ENCODE peak calls at places on chromosomes 4 and X, in five cellular contexts. Q, N, Z, G and M are unnamed samples. For H3K4me1 and H3K27me3, the result is how much of the 10 kb centered on the place peaks cover.

GRCh38 chr4:150010525-150011126 is 67.6 kb upstream of the DCLK2 start:
- DNase-seq in Q (no peak), N (no peak), Z (peak), G (peak), M (peak)

GRCh38 chr4:14410469-14410868 is 591.8 kb upstream of the CPEB2 start:
- DNase-seq in Q (no peak), N (no peak), Z (peak), G (no peak), M (no peak)

GRCh38 chr4:38759077-38759789 is 23.6 kb downstream of the TLR10 start:
- DNase-seq in Q (no peak), N (peak), Z (no peak), G (peak), M (peak)

GRCh38 chrX:4830880-4831557 is 1117.6 kb upstream of the PRKX start:
- DNase-seq in Q (no peak), N (no peak), Z (no peak), G (no peak), M (no peak)

GRCh38 chrX:72243472-72243871 is 4.6 kb upstream of the ERCC6L start:
- DNase-seq in Q (no peak), N (no peak), Z (no peak), G (peak), M (no peak)

GRCh38 chrX:138349351-138349750 is 362.2 kb downstream of the FGF13 start:
- DNase-seq in Q (no peak), N (no peak), Z (no peak), G (no peak), M (no peak)

GRCh38 chr4:3639613-3640586 is 107.7 kb upstream of the LRPAP1 start:
- DNase-seq in Q (no peak), N (no peak), Z (no peak), G (no peak), M (no peak)

GRCh38 chr4:184357783-184358182 is 116.6 kb downstream of the IRF2 start:
- DNase-seq in Q (no peak), N (no peak), Z (no peak), G (no peak), M (no peak)

GRCh38 chrX:40864972-40865371 is 129.6 kb upstream of the MED14 start:
- DNase-seq in Q (no peak), N (no peak), Z (no peak), G (peak), M (no peak)

GRCh38 chr4:59762344-59762743 is 1437.8 kb upstream of the ADGRL3 start:
- DNase-seq in Q (no peak), N (no peak), Z (no peak), G (no peak), M (no peak)

GRCh38 chrX:110004970-110005369 is 2.1 kb downstream of the TMEM164 start:
- DNase-seq in Q (no peak), N (no peak), Z (no peak), G (no peak), M (no peak)

GRCh38 chrX:78517124-78517523 is 142.0 kb downstream of the RTL3 start:
- DNase-seq in Q (no peak), N (no peak), Z (no peak), G (no peak), M (no peak)

GRCh38 chr4:153290134-153290533 is 54.4 kb upstream of the MND1 start:
- DNase-seq in Q (no peak), N (no peak), Z (no peak), G (no peak), M (no peak)
- H3K4me1 ChIP-seq in Q (under half), N (under half), Z (under half), G (under half), M (under half)

DNA sequence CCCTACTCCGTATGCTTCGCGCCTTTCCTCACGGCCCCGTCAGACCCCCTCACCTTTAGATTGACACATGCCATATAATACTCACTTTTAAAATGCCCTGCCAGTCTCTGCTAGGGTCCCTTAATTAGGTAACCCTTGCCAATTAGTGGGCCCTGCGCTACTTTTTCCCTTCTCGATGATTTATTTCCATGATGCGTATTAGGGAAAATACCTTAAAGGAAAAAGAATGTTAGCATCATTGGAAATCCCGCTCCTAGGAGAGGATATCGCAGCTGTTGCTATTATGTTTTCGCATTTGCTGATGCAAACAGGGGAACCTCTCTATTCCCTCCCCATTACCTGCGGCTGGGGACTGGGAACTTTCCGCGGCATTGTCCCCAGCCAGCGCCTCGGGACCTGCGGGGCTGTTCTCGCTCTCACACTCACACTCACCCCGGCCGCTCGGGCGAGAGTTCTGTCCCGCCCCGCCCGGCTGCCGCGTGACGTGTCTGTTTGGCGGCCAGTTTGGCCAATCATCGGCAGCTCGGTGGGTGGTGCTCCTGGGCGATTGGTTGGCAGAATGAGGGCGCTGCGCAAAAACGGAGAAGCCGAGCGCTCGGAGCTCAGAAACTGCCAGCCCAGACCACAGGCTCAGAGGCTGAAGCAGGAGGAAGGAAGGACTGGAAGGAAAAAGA is at the start of gene PCDH10:
- DNase-seq in Q (peak), N (peak), Z (no peak), G (peak), M (peak)
- H3K27me3 ChIP-seq in Q (half or more), N (under half), Z (under half), G (under half), M (under half)

GRCh38 chr4:104063341-104063740 is 343.6 kb upstream of the TACR3 start:
- DNase-seq in Q (no peak), N (no peak), Z (no peak), G (no peak), M (no peak)
- H3K4me3 ChIP-seq in Q (no peak), N (no peak), Z (no peak), G (no peak), M (no peak)

DNA sequence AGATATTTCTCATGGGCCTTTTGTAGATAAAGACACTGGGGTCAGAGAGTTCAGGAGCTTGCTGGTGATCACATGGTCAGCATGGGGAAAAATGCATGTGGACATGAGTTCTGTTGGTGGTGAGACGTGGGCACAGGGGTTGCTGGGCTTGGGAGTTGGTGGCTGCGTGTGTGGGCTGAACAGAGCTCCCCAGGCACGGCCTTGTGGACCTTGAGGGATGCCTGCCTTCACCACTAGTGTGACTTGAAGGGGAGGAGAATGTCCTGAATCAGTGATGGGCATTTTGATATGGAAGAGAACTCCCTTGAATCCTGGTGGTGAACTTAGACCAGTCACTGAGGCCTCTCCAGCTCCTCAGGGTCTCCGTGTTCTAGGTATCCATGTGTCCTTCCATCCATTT is 8.9 kb downstream of the CD99 start:
- DNase-seq in Q (no peak), N (no peak), Z (no peak), G (no peak), M (no peak)
- H3K4me1 ChIP-seq in Q (half or more), N (under half), Z (under half), G (under half), M (under half)

GRCh38 chr4:93829531-93830089 is 1.1 kb downstream of the ATOH1 start:
- DNase-seq in Q (no peak), N (no peak), Z (no peak), G (no peak), M (no peak)
- H3K27me3 ChIP-seq in Q (half or more), N (under half), Z (half or more), G (under half), M (under half)

GRCh38 chrX:126165401-126165720 is 728 bp downstream of the DCAF12L2 start:
- DNase-seq in Q (no peak), N (no peak), Z (no peak), G (no peak), M (no peak)

GRCh38 chrX:126164689-126165400 is 1.2 kb downstream of the DCAF12L2 start:
- DNase-seq in Q (peak), N (no peak), Z (no peak), G (no peak), M (no peak)

GRCh38 chrX:126170715-126171114 is 4.6 kb upstream of the DCAF12L2 start:
- DNase-seq in Q (no peak), N (no peak), Z (no peak), G (no peak), M (no peak)

GRCh38 chrX:126167560-126167959 is 1.5 kb upstream of the DCAF12L2 start:
- DNase-seq in Q (no peak), N (no peak), Z (no peak), G (no peak), M (no peak)

GRCh38 chrX:126165721-126166401 is at the start of gene DCAF12L2:
- DNase-seq in Q (no peak), N (no peak), Z (no peak), G (no peak), M (no peak)
- H3K4me3 ChIP-seq in Q (peak), N (no peak), Z (peak), G (no peak), M (no peak)